ENCODE peak calls at places on chromosomes 16 and 17, in seven cellular contexts. J is AG04450; H is GM23338; S is effector memory CD4-positive, alpha-beta T cell; C is body of pancreas; I is endothelial cell of umbilical vein; B is sigmoid colon. U is an unnamed sample.
A peak's percentile ranks its signal among the peaks of the same experiment; 100 is the strongest.

GRCh38 chr16:56262148-56262878 is 71.0 kb downstream of the GNAO1 start:
- DNase-seq in J (no peak), H (no peak), S (peak; percentile 69), C (peak; percentile 44), I (no peak), B (peak; percentile 72), U (peak; percentile 38)

GRCh38 chr17:66192378-66192687 is 400 bp upstream of the CEP112 start:
- DNase-seq in J (no peak), H (no peak), S (no peak), C (no peak), I (no peak), B (no peak), U (no peak)

GRCh38 chr16:28309811-28310311 is 17.5 kb downstream of the SBK1 start:
- DNase-seq in J (no peak), H (no peak), S (peak; percentile 76), C (peak; percentile 32), I (no peak), B (no peak), U (peak; percentile 20)

GRCh38 chr17:72587773-72588511 is 467.1 kb downstream of the SOX9 start:
- DNase-seq in J (no peak), H (no peak), S (no peak), C (peak; percentile 24), I (no peak), B (no peak), U (peak; percentile 49)

GRCh38 chr16:87701066-87701425 is 64.7 kb downstream of the KLHDC4 start:
- DNase-seq in J (no peak), H (no peak), S (no peak), C (no peak), I (no peak), B (no peak), U (no peak)

GRCh38 chr17:47192549-47192948 is 3.5 kb upstream of the CDC27 start:
- DNase-seq in J (no peak), H (no peak), S (no peak), C (no peak), I (no peak), B (no peak), U (no peak)

GRCh38 chr16:86585821-86586611 is 7.7 kb downstream of the FOXL1 start:
- DNase-seq in J (peak; percentile 71), H (no peak), S (no peak), C (no peak), I (no peak), B (no peak), U (no peak)

GRCh38 chr16:31476305-31477219 is 4.6 kb downstream of the TGFB1I1 start:
- DNase-seq in J (no peak), H (peak; percentile 88), S (peak; percentile 71), C (peak; percentile 93), I (no peak), B (peak; percentile 85), U (peak; percentile 96)

GRCh38 chr17:71192848-71193247 is 928.0 kb upstream of the SOX9 start:
- DNase-seq in J (peak; percentile 15), H (no peak), S (no peak), C (no peak), I (no peak), B (no peak), U (no peak)

GRCh38 chr17:20063665-20064648 is 54.8 kb downstream of the SPECC1 start:
- DNase-seq in J (peak; percentile 77), H (peak; percentile 27), S (no peak), C (peak; percentile 76), I (no peak), B (peak; percentile 90), U (peak; percentile 54)

GRCh38 chr17:31509805-31510177 is 118.3 kb downstream of the RAB11FIP4 start:
- DNase-seq in J (no peak), H (no peak), S (no peak), C (peak; percentile 42), I (no peak), B (no peak), U (no peak)

GRCh38 chr17:83192161-83192788 is 112.9 kb downstream of the METRNL start:
- DNase-seq in J (no peak), H (no peak), S (no peak), C (peak; percentile 3), I (no peak), B (peak; percentile 79), U (peak; percentile 6)

GRCh38 chr17:72516772-72517399 is 396.1 kb downstream of the SOX9 start:
- DNase-seq in J (no peak), H (no peak), S (no peak), C (peak; percentile 20), I (no peak), B (no peak), U (no peak)

GRCh38 chr16:72137380-72138063 is 34.4 kb downstream of the PMFBP1 start:
- DNase-seq in J (no peak), H (no peak), S (no peak), C (no peak), I (no peak), B (no peak), U (no peak)

DNA sequence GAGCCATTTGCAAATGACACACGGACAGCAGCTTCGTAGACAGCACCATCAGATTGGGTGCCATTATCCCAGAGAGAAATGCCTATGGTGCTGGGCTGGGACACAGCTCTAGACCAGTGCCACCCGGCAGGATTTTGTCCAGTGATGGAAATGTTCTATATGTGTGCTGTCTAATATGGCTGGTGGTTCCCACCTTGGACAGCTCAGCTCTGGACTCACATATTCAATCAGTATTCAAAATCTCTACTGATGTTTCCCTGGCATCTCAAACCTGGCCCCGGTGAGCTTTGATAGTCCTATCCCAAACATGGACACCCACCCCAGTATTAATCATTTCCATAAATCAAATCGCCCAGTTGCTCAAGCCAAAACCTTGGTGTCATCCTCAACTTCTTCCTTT is 23.0 kb downstream of the FA2H start:
- DNase-seq in J (no peak), H (no peak), S (no peak), C (no peak), I (no peak), B (no peak), U (no peak)
- H3K27ac ChIP-seq in J (no peak overlapping the region), H (no peak overlapping the region), S (no peak overlapping the region), C (no peak overlapping the region), I (no peak overlapping the region), B (no peak overlapping the region), U (no peak overlapping the region)

DNA sequence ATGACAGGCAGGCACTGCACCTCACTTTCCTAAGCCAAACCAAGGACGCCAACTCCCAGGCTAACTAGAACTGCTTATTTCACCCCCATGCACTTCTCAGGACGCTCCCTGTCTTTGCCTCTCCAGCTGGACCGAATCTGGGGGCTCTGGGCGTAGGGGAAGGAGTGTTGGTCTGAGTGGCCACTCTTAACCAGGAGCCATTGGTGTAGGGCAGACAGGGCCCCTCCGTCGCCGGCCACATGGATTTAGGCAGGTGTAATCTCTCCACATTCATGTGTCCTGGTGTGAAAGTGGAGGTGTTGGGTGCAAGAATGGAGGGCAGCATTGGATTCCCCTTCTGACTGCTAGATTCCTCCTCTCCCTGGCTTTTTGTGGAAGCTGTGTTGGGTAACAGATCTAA is 9.8 kb downstream of the ATP2C2 start:
- DNase-seq in J (no peak), H (no peak), S (no peak), C (no peak), I (no peak), B (no peak), U (no peak)
- H3K4me3 ChIP-seq in J (no peak overlapping the region), H (no peak overlapping the region), S (no peak overlapping the region), C (no peak overlapping the region), I (no peak overlapping the region), B (no peak overlapping the region), U (no peak overlapping the region)

DNA sequence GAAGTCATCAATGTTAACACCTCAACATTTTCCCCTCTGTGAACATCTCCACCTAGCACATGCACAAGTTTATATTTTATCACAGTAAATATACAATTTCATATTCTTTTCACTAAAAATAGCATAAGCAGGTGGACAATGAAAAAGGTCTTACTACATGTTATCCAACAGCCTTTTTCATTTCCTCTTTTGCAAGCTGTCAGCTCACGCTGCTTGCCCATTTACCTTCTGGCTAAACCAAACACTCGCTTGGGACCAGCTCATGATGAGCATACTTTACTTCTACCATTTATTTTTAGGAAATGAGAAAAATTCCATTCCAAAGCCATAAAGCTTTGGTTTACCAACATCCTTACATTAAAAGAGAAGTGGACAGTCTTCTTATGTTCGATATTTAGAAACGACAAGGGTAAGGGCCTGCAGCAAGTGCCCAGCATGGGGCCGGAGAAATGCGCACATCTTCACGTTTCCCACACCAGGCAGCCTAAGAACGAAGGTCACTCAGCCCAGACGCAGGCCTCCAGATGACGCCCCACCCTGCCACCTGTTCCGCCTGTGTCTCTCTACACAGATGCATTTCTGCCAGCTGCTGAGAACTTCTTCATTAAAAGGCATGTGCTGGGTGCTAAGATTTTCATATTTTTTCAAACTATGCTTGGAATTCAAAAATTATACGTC is 13.9 kb downstream of the SNN start:
- DNase-seq in J (no peak), H (no peak), S (no peak), C (peak; percentile 47), I (no peak), B (peak; percentile 45), U (peak; percentile 73)
- H3K27ac ChIP-seq in J (peak overlapping the region; percentile 83), H (peak overlapping the region; percentile 34), S (no peak overlapping the region), C (no peak overlapping the region), I (no peak overlapping the region), B (peak overlapping the region; percentile 63), U (peak overlapping the region; percentile 54)

DNA sequence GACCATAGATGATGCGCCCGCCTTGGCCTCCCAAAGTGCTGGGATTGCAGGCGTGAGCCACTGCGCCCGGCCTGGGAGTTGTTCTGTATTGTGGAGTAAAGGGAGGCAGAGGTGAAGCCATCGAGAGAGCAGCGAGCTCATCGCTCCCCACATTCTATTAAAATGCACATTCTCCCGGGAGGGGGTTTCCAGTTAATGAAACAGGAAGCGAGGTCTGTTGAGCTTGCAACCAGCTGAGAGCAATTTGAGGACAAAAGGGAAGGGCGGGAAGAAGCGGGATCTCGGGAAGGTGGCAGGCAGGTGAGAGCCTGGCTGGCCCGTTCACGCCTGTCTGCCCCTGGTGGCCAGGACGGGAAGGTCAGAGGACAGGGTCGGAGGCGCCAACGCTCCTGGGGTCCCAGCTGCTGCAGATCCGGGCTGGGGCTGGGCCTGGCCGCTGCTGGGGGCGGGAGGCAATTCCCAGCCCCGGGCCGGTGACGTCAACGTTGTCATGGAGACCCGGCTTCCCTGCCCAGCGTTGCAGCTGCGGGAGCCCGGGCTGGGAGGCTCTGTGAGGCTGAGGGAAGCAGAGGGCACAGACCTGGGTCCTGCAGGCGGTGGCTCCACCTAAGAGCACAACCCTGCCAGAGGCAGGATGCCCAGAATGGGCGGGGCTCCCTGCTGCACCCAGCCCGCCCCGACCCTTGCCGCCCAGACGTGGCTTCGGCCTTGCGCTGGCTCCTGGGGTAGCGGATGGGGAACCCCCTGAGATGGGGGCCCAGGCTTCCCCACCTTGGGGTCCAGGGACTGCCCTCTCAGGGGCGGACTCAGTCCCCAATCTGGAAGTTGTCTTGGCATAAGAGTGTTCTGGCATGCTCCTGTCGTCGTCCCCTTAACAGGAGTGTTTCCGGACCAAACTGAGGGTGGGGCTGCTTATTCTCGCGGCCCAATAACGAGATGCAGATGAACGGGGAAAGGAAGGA is 48.7 kb upstream of the PLCG2 start:
- DNase-seq in J (no peak), H (peak; percentile 99), S (peak; percentile 48), C (peak; percentile 88), I (peak; percentile 85), B (peak; percentile 95), U (peak; percentile 87)
- H3K4me3 ChIP-seq in J (peak overlapping the region; percentile 56), H (peak overlapping the region; percentile 70), S (peak overlapping the region; percentile 54), C (no peak overlapping the region), I (peak overlapping the region; percentile 41), B (peak overlapping the region; percentile 50), U (peak overlapping the region; percentile 21)

GRCh38 chr17:9104370-9105041 is 83.2 kb downstream of the NTN1 start:
- DNase-seq in J (no peak), H (no peak), S (no peak), C (peak; percentile 25), I (no peak), B (no peak), U (no peak)
- H3K27ac ChIP-seq in J (no peak overlapping the region), H (no peak overlapping the region), S (no peak overlapping the region), C (no peak overlapping the region), I (no peak overlapping the region), B (no peak overlapping the region), U (no peak overlapping the region)